ENCODE peak calls at places on chromosomes 4 and X, in four cellular contexts. One of them, this sample, is unnamed.
A peak's percentile ranks its signal among the peaks of the same experiment; 100 is the strongest.

GRCh38 chrX:19156223-19156622 is 34.0 kb upstream of the ADGRG2 start:
- DNase-seq in AG09319: peak; percentile 2
- DNase-seq in omental fat pad: no peak
- DNase-seq in Peyer's patch: no peak
- DNase-seq in this sample: no peak

GRCh38 chrX:38941675-38942074 is 140.4 kb downstream of the MID1IP1 start:
- DNase-seq in AG09319: no peak
- DNase-seq in omental fat pad: no peak
- DNase-seq in Peyer's patch: no peak
- DNase-seq in this sample: no peak

GRCh38 chr4:87270144-87270543 is 49.7 kb upstream of the KLHL8 start:
- DNase-seq in AG09319: no peak
- DNase-seq in omental fat pad: no peak
- DNase-seq in Peyer's patch: no peak
- DNase-seq in this sample: no peak

GRCh38 chr4:164847967-164848649 is 28.9 kb upstream of the APELA start:
- DNase-seq in AG09319: no peak
- DNase-seq in omental fat pad: no peak
- DNase-seq in Peyer's patch: no peak
- DNase-seq in this sample: no peak

GRCh38 chr4:116881077-116881476 is 204.3 kb downstream of the TRAM1L1 start:
- DNase-seq in AG09319: no peak
- DNase-seq in omental fat pad: no peak
- DNase-seq in Peyer's patch: no peak
- DNase-seq in this sample: no peak

GRCh38 chrX:41293269-41293668 is 40.7 kb upstream of the DDX3X start:
- DNase-seq in AG09319: no peak
- DNase-seq in omental fat pad: no peak
- DNase-seq in Peyer's patch: no peak
- DNase-seq in this sample: no peak

GRCh38 chr4:186844059-186844681 is 120.5 kb upstream of the FAT1 start:
- DNase-seq in AG09319: no peak
- DNase-seq in omental fat pad: no peak
- DNase-seq in Peyer's patch: no peak
- DNase-seq in this sample: no peak

GRCh38 chr4:1249148-1249730 is 309 bp upstream of the CTBP1 start:
- DNase-seq in AG09319: peak; percentile 74
- DNase-seq in omental fat pad: no peak
- DNase-seq in Peyer's patch: peak; percentile 84
- DNase-seq in this sample: peak; percentile 92

GRCh38 chrX:65688403-65688881 is 21.0 kb downstream of the MSN start:
- DNase-seq in AG09319: no peak
- DNase-seq in omental fat pad: no peak
- DNase-seq in Peyer's patch: peak; percentile 34
- DNase-seq in this sample: peak; percentile 69

GRCh38 chrX:23610491-23610890 is 56.8 kb upstream of the PRDX4 start:
- DNase-seq in AG09319: no peak
- DNase-seq in omental fat pad: no peak
- DNase-seq in Peyer's patch: no peak
- DNase-seq in this sample: no peak

GRCh38 chrX:23621621-23622265 is 45.5 kb upstream of the PRDX4 start:
- DNase-seq in AG09319: no peak
- DNase-seq in omental fat pad: no peak
- DNase-seq in Peyer's patch: no peak
- DNase-seq in this sample: no peak

GRCh38 chrX:23612846-23613245 is 54.4 kb upstream of the PRDX4 start:
- DNase-seq in AG09319: no peak
- DNase-seq in omental fat pad: no peak
- DNase-seq in Peyer's patch: no peak
- DNase-seq in this sample: no peak

GRCh38 chrX:23616361-23616760 is 50.9 kb upstream of the PRDX4 start:
- DNase-seq in AG09319: no peak
- DNase-seq in omental fat pad: no peak
- DNase-seq in Peyer's patch: no peak
- DNase-seq in this sample: no peak
- TF ChIP-seq CTCF in AG09319: peak; percentile 64
- TF ChIP-seq CTCF in omental fat pad: no peak
- TF ChIP-seq CTCF in Peyer's patch: no peak
- TF ChIP-seq CTCF in this sample: peak; percentile 74

DNA sequence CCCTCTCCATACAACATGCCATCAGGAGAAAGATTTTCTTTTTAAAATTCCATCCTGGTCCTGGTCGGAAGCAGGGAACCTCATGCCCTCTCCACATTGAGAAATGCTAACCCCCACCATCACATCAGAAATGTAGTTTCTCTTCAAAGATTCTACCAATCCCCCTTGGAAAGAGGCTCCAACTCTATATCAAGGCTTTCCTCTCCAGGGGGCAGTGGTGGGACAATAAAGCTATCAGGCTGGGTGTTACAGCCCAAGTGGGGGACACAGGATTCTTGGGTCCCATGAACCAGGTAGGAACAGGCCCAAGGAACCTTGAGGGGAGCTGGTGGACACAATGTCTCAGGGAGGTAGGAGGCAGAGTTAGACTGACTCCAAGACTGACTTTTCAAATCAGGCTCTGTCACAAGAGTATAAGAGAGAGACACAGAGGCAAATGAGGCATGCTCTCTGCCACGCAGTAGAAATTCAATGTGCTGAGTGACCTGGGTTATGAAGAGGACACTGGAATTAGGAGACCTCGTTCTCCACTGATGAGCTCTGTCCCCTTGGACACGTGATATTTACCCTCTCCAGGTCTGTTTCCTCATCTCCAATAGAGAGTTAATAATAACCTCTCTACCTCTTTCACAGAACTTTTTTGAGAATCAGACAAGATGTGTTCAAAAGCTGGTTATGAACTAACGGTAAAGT is 4.5 kb downstream of the GJB1 start:
- DNase-seq in AG09319: no peak
- DNase-seq in omental fat pad: no peak
- DNase-seq in Peyer's patch: no peak
- DNase-seq in this sample: no peak
- TF ChIP-seq CTCF in AG09319: no peak
- TF ChIP-seq CTCF in omental fat pad: no peak
- TF ChIP-seq CTCF in Peyer's patch: no peak
- TF ChIP-seq CTCF in this sample: peak; percentile 14

DNA sequence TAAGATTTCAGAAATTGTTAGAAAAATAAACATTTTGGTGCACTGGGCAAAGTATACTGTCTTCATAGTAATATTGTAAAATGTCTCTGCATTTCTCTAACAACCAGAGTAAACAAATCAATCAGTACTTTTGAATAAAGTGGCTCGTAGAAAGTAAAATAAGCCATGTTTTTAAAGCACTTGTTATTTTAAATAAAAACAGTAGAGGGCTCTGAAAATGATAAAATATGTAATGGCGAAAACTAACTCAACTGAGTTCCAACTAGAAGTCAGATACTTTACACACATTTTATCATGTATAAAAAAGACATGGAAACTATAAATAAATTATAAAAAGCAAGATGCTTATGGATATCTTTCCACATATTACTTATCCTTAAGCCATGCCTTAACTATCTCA is 1134.4 kb downstream of the PDHA2 start:
- DNase-seq in AG09319: no peak
- DNase-seq in omental fat pad: no peak
- DNase-seq in Peyer's patch: no peak
- DNase-seq in this sample: no peak
- TF ChIP-seq CTCF in AG09319: no peak
- TF ChIP-seq CTCF in omental fat pad: no peak
- TF ChIP-seq CTCF in Peyer's patch: no peak
- TF ChIP-seq CTCF in this sample: no peak

GRCh38 chr4:182928061-182928460 is 10.9 kb upstream of the DCTD start:
- DNase-seq in AG09319: no peak
- DNase-seq in omental fat pad: no peak
- DNase-seq in Peyer's patch: no peak
- DNase-seq in this sample: no peak
- TF ChIP-seq CTCF in AG09319: peak; percentile 20
- TF ChIP-seq CTCF in omental fat pad: no peak
- TF ChIP-seq CTCF in Peyer's patch: no peak
- TF ChIP-seq CTCF in this sample: peak; percentile 21

DNA sequence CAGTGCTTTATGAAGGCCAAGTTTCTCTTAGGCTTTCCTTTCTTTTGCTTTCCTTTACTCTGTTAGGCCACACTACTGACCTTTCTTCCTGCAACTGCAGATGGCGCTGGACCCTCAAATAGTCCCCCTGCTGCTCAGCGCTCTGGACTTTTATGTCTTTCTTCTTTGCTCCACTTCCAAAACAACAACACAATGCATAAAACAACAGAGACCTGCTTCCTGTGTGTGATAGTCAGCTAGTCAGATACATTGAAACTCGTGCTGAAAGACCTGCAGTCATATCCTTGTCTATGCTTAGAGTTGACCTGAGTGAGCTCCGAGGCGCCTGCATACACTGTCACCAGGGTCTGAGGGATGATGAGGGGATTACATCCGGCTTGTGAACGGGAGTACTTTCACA is 108.9 kb upstream of the TEX13D start:
- DNase-seq in AG09319: no peak
- DNase-seq in omental fat pad: no peak
- DNase-seq in Peyer's patch: no peak
- DNase-seq in this sample: no peak
- TF ChIP-seq CTCF in AG09319: no peak
- TF ChIP-seq CTCF in omental fat pad: no peak
- TF ChIP-seq CTCF in Peyer's patch: no peak
- TF ChIP-seq CTCF in this sample: no peak

DNA sequence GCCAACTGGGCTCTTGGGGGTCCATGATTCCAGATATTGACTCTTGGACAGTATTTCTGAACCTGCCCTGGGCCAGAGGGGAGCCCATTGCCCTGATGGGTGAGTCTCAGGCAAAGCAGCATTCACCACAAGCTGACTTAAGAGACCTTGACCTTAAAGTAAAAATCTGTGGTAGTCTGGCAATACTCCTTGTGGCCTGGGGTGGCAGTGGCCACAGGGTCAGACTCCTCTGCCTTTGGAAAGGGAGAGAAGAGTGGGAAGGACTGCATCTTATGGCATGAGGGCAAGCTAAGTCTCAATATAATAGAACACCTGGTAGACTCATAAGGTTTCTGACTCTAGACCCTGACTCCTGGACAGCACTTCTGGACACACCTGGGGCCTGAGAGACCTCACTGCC is 340.3 kb upstream of the MAD2L1 start:
- DNase-seq in AG09319: no peak
- DNase-seq in omental fat pad: no peak
- DNase-seq in Peyer's patch: no peak
- DNase-seq in this sample: no peak
- TF ChIP-seq CTCF in AG09319: no peak
- TF ChIP-seq CTCF in omental fat pad: no peak
- TF ChIP-seq CTCF in Peyer's patch: no peak
- TF ChIP-seq CTCF in this sample: no peak

DNA sequence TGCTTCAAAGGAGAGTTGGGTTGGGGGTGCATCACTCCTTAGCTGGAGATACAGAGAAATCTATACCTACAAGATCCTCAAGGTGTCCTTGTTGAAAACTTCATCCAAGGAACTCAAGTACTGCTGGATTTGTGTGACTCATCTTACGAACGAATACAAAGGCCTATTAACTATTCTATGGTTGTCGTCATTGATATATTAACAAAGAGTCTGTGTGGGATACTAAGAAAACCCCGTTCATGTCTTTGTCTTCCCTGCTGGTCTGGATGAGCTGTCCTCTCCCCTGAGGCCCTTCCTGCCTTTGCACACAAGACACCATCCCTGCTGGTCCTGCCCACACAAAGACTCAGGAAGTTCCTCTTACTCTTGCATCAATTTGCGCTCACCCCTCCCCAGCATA is 54.9 kb upstream of the IRF2 start:
- DNase-seq in AG09319: no peak
- DNase-seq in omental fat pad: no peak
- DNase-seq in Peyer's patch: no peak
- DNase-seq in this sample: no peak
- TF ChIP-seq CTCF in AG09319: no peak
- TF ChIP-seq CTCF in omental fat pad: no peak
- TF ChIP-seq CTCF in Peyer's patch: no peak
- TF ChIP-seq CTCF in this sample: no peak

GRCh38 chr4:180900781-180901180 is 1342.4 kb upstream of the TENM3 start:
- DNase-seq in AG09319: no peak
- DNase-seq in omental fat pad: no peak
- DNase-seq in Peyer's patch: no peak
- DNase-seq in this sample: no peak
- TF ChIP-seq CTCF in AG09319: no peak
- TF ChIP-seq CTCF in omental fat pad: no peak
- TF ChIP-seq CTCF in Peyer's patch: no peak
- TF ChIP-seq CTCF in this sample: no peak

GRCh38 chrX:132615396-132616131 is 126.7 kb upstream of the MBNL3 start:
- DNase-seq in AG09319: no peak
- DNase-seq in omental fat pad: no peak
- DNase-seq in Peyer's patch: peak; percentile 42
- DNase-seq in this sample: no peak
- TF ChIP-seq CTCF in AG09319: peak; percentile 35
- TF ChIP-seq CTCF in omental fat pad: no peak
- TF ChIP-seq CTCF in Peyer's patch: no peak
- TF ChIP-seq CTCF in this sample: peak; percentile 56

GRCh38 chr4:163108614-163109013 is 58.1 kb downstream of the NAF1 start:
- DNase-seq in AG09319: no peak
- DNase-seq in omental fat pad: no peak
- DNase-seq in Peyer's patch: no peak
- DNase-seq in this sample: no peak

GRCh38 chr4:163110442-163110841 is 56.2 kb downstream of the NAF1 start:
- DNase-seq in AG09319: no peak
- DNase-seq in omental fat pad: no peak
- DNase-seq in Peyer's patch: no peak
- DNase-seq in this sample: no peak

GRCh38 chr4:163109967-163110366 is 56.7 kb downstream of the NAF1 start:
- DNase-seq in AG09319: no peak
- DNase-seq in omental fat pad: no peak
- DNase-seq in Peyer's patch: no peak
- DNase-seq in this sample: no peak

GRCh38 chr4:163111588-163111987 is 55.1 kb downstream of the NAF1 start:
- DNase-seq in AG09319: no peak
- DNase-seq in omental fat pad: no peak
- DNase-seq in Peyer's patch: no peak
- DNase-seq in this sample: no peak

GRCh38 chr4:163107754-163108153 is 58.9 kb downstream of the NAF1 start:
- DNase-seq in AG09319: no peak
- DNase-seq in omental fat pad: no peak
- DNase-seq in Peyer's patch: no peak
- DNase-seq in this sample: peak; percentile 13
- TF ChIP-seq CTCF in AG09319: peak; percentile 7
- TF ChIP-seq CTCF in omental fat pad: no peak
- TF ChIP-seq CTCF in Peyer's patch: no peak
- TF ChIP-seq CTCF in this sample: peak; percentile 38